ENCODE peak calls at places on chromosomes 4 and X, in nine cellular contexts. One of them, this sample, is unnamed.

GRCh38 chrX:135345328-135345645 is 36.0 kb downstream of the ETDC start:
- DNase-seq in lung: no peak
- DNase-seq in psoas muscle: peak
- DNase-seq in H9: no peak
- DNase-seq in right lobe of liver: peak
- DNase-seq in heart left ventricle: peak
- DNase-seq in GM06990: no peak
- DNase-seq in astrocyte of the spinal cord: peak
- DNase-seq in GM10248: no peak
- DNase-seq in this sample: no peak

GRCh38 chrX:115531818-115532403 is 29.1 kb upstream of the PLS3 start:
- DNase-seq in lung: peak
- DNase-seq in psoas muscle: no peak
- DNase-seq in H9: no peak
- DNase-seq in right lobe of liver: no peak
- DNase-seq in heart left ventricle: no peak
- DNase-seq in GM06990: no peak
- DNase-seq in astrocyte of the spinal cord: peak
- DNase-seq in GM10248: no peak
- DNase-seq in this sample: no peak

GRCh38 chr4:41257257-41257900 is 651 bp downstream of the UCHL1 start:
- DNase-seq in lung: peak
- DNase-seq in psoas muscle: peak
- DNase-seq in H9: peak
- DNase-seq in right lobe of liver: peak
- DNase-seq in heart left ventricle: peak
- DNase-seq in GM06990: peak
- DNase-seq in astrocyte of the spinal cord: peak
- DNase-seq in GM10248: peak
- DNase-seq in this sample: peak

GRCh38 chrX:121863976-121864375 is 816.6 kb downstream of the GLUD2 start:
- DNase-seq in lung: no peak
- DNase-seq in psoas muscle: no peak
- DNase-seq in H9: no peak
- DNase-seq in right lobe of liver: no peak
- DNase-seq in heart left ventricle: no peak
- DNase-seq in GM06990: no peak
- DNase-seq in astrocyte of the spinal cord: no peak
- DNase-seq in GM10248: no peak
- DNase-seq in this sample: no peak

GRCh38 chrX:131752493-131753198 is 208.8 kb downstream of the OR13H1 start:
- DNase-seq in lung: peak
- DNase-seq in psoas muscle: peak
- DNase-seq in H9: no peak
- DNase-seq in right lobe of liver: peak
- DNase-seq in heart left ventricle: no peak
- DNase-seq in GM06990: peak
- DNase-seq in astrocyte of the spinal cord: peak
- DNase-seq in GM10248: no peak
- DNase-seq in this sample: no peak

GRCh38 chrX:101348452-101349222 is at the start of gene TIMM8A:
- DNase-seq in lung: peak
- DNase-seq in psoas muscle: peak
- DNase-seq in H9: peak
- DNase-seq in right lobe of liver: peak
- DNase-seq in heart left ventricle: peak
- DNase-seq in GM06990: peak
- DNase-seq in astrocyte of the spinal cord: peak
- DNase-seq in GM10248: peak
- DNase-seq in this sample: peak

GRCh38 chr4:185467991-185468390 is 3.5 kb downstream of the CCDC110 start:
- DNase-seq in lung: no peak
- DNase-seq in psoas muscle: no peak
- DNase-seq in H9: no peak
- DNase-seq in right lobe of liver: no peak
- DNase-seq in heart left ventricle: no peak
- DNase-seq in GM06990: no peak
- DNase-seq in astrocyte of the spinal cord: no peak
- DNase-seq in GM10248: no peak
- DNase-seq in this sample: no peak

GRCh38 chr4:113683143-113683542 is 78.4 kb downstream of the CAMK2D start:
- DNase-seq in lung: no peak
- DNase-seq in psoas muscle: no peak
- DNase-seq in H9: no peak
- DNase-seq in right lobe of liver: no peak
- DNase-seq in heart left ventricle: no peak
- DNase-seq in GM06990: peak
- DNase-seq in astrocyte of the spinal cord: no peak
- DNase-seq in GM10248: peak
- DNase-seq in this sample: peak

GRCh38 chrX:77444075-77444474 is 3.1 kb upstream of the FGF16 start:
- DNase-seq in lung: no peak
- DNase-seq in psoas muscle: no peak
- DNase-seq in H9: no peak
- DNase-seq in right lobe of liver: no peak
- DNase-seq in heart left ventricle: no peak
- DNase-seq in GM06990: no peak
- DNase-seq in astrocyte of the spinal cord: no peak
- DNase-seq in GM10248: no peak
- DNase-seq in this sample: no peak

GRCh38 chr4:15690020-15690809 is 8.6 kb downstream of the FAM200B start:
- DNase-seq in lung: no peak
- DNase-seq in psoas muscle: no peak
- DNase-seq in H9: no peak
- DNase-seq in right lobe of liver: no peak
- DNase-seq in heart left ventricle: no peak
- DNase-seq in GM06990: no peak
- DNase-seq in astrocyte of the spinal cord: peak
- DNase-seq in GM10248: no peak
- DNase-seq in this sample: no peak

GRCh38 chr4:177339794-177340374 is 30.2 kb downstream of the NEIL3 start:
- DNase-seq in lung: no peak
- DNase-seq in psoas muscle: no peak
- DNase-seq in H9: no peak
- DNase-seq in right lobe of liver: no peak
- DNase-seq in heart left ventricle: no peak
- DNase-seq in GM06990: no peak
- DNase-seq in astrocyte of the spinal cord: peak
- DNase-seq in GM10248: peak
- DNase-seq in this sample: peak

GRCh38 chrX:124033821-124034220 is 72.3 kb downstream of the STAG2 start:
- DNase-seq in lung: no peak
- DNase-seq in psoas muscle: no peak
- DNase-seq in H9: no peak
- DNase-seq in right lobe of liver: no peak
- DNase-seq in heart left ventricle: no peak
- DNase-seq in GM06990: no peak
- DNase-seq in astrocyte of the spinal cord: peak
- DNase-seq in GM10248: no peak
- DNase-seq in this sample: no peak

GRCh38 chr4:87251104-87251503 is 30.7 kb upstream of the KLHL8 start:
- DNase-seq in lung: no peak
- DNase-seq in psoas muscle: no peak
- DNase-seq in H9: no peak
- DNase-seq in right lobe of liver: peak
- DNase-seq in heart left ventricle: no peak
- DNase-seq in GM06990: no peak
- DNase-seq in astrocyte of the spinal cord: peak
- DNase-seq in GM10248: no peak
- DNase-seq in this sample: no peak

GRCh38 chr4:181959121-181959520 is 284.1 kb upstream of the TENM3 start:
- DNase-seq in lung: no peak
- DNase-seq in psoas muscle: no peak
- DNase-seq in H9: no peak
- DNase-seq in right lobe of liver: no peak
- DNase-seq in heart left ventricle: no peak
- DNase-seq in GM06990: no peak
- DNase-seq in astrocyte of the spinal cord: peak
- DNase-seq in GM10248: no peak
- DNase-seq in this sample: no peak

GRCh38 chrX:135112096-135112729 is 8.1 kb downstream of the ETDB start:
- DNase-seq in lung: no peak
- DNase-seq in psoas muscle: no peak
- DNase-seq in H9: peak
- DNase-seq in right lobe of liver: no peak
- DNase-seq in heart left ventricle: no peak
- DNase-seq in GM06990: peak
- DNase-seq in astrocyte of the spinal cord: peak
- DNase-seq in GM10248: no peak
- DNase-seq in this sample: no peak

GRCh38 chr4:158599150-158599549 is 72.5 kb downstream of the C4orf46 start:
- DNase-seq in lung: no peak
- DNase-seq in psoas muscle: no peak
- DNase-seq in H9: no peak
- DNase-seq in right lobe of liver: no peak
- DNase-seq in heart left ventricle: no peak
- DNase-seq in GM06990: no peak
- DNase-seq in astrocyte of the spinal cord: no peak
- DNase-seq in GM10248: no peak
- DNase-seq in this sample: no peak

GRCh38 chr4:84966382-84967291 is at the start of gene WDFY3:
- DNase-seq in lung: peak
- DNase-seq in psoas muscle: peak
- DNase-seq in H9: peak
- DNase-seq in right lobe of liver: peak
- DNase-seq in heart left ventricle: peak
- DNase-seq in GM06990: no peak
- DNase-seq in astrocyte of the spinal cord: peak
- DNase-seq in GM10248: peak
- DNase-seq in this sample: peak
- TF ChIP-seq CTCF in lung: no peak
- TF ChIP-seq CTCF in psoas muscle: no peak
- TF ChIP-seq CTCF in H9: no peak
- TF ChIP-seq CTCF in right lobe of liver: no peak
- TF ChIP-seq CTCF in heart left ventricle: no peak
- TF ChIP-seq CTCF in GM06990: no peak
- TF ChIP-seq CTCF in astrocyte of the spinal cord: peak
- TF ChIP-seq CTCF in GM10248: no peak
- TF ChIP-seq CTCF in this sample: no peak

DNA sequence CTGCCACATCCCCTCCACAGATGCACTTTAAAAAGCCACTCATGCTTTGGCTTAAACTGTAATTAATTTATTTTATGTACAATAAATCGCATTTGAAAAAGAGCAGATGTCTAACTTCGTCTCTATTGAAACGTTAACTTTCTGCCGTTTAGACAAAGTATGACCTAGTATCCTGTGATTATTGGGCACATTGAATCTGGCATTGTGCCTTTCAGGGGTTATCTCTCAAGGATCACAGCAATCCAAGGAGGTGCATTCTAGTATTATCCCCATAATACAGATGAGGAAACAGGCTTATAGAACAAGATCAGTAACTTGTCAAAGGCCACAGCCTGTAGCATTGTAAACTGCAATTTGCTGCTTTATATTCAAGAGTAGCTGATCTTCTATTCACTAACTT is 4.6 kb downstream of the RASL11B start:
- DNase-seq in lung: no peak
- DNase-seq in psoas muscle: no peak
- DNase-seq in H9: no peak
- DNase-seq in right lobe of liver: no peak
- DNase-seq in heart left ventricle: no peak
- DNase-seq in GM06990: no peak
- DNase-seq in astrocyte of the spinal cord: no peak
- DNase-seq in GM10248: no peak
- DNase-seq in this sample: no peak
- TF ChIP-seq CTCF in lung: no peak
- TF ChIP-seq CTCF in psoas muscle: no peak
- TF ChIP-seq CTCF in H9: no peak
- TF ChIP-seq CTCF in right lobe of liver: no peak
- TF ChIP-seq CTCF in heart left ventricle: no peak
- TF ChIP-seq CTCF in GM06990: no peak
- TF ChIP-seq CTCF in astrocyte of the spinal cord: no peak
- TF ChIP-seq CTCF in GM10248: no peak
- TF ChIP-seq CTCF in this sample: no peak

GRCh38 chr4:8405516-8405875 is 35.0 kb downstream of the ACOX3 start:
- DNase-seq in lung: no peak
- DNase-seq in psoas muscle: no peak
- DNase-seq in H9: no peak
- DNase-seq in right lobe of liver: no peak
- DNase-seq in heart left ventricle: no peak
- DNase-seq in GM06990: no peak
- DNase-seq in astrocyte of the spinal cord: no peak
- DNase-seq in GM10248: no peak
- DNase-seq in this sample: no peak

GRCh38 chr4:8409271-8410065 is 31.1 kb downstream of the ACOX3 start:
- DNase-seq in lung: no peak
- DNase-seq in psoas muscle: no peak
- DNase-seq in H9: no peak
- DNase-seq in right lobe of liver: peak
- DNase-seq in heart left ventricle: peak
- DNase-seq in GM06990: no peak
- DNase-seq in astrocyte of the spinal cord: peak
- DNase-seq in GM10248: no peak
- DNase-seq in this sample: no peak

GRCh38 chr4:8404791-8405515 is 35.6 kb downstream of the ACOX3 start:
- DNase-seq in lung: no peak
- DNase-seq in psoas muscle: no peak
- DNase-seq in H9: no peak
- DNase-seq in right lobe of liver: no peak
- DNase-seq in heart left ventricle: no peak
- DNase-seq in GM06990: no peak
- DNase-seq in astrocyte of the spinal cord: no peak
- DNase-seq in GM10248: no peak
- DNase-seq in this sample: no peak

GRCh38 chr4:8407756-8408155 is 32.8 kb downstream of the ACOX3 start:
- DNase-seq in lung: no peak
- DNase-seq in psoas muscle: no peak
- DNase-seq in H9: no peak
- DNase-seq in right lobe of liver: no peak
- DNase-seq in heart left ventricle: no peak
- DNase-seq in GM06990: no peak
- DNase-seq in astrocyte of the spinal cord: no peak
- DNase-seq in GM10248: no peak
- DNase-seq in this sample: no peak

DNA sequence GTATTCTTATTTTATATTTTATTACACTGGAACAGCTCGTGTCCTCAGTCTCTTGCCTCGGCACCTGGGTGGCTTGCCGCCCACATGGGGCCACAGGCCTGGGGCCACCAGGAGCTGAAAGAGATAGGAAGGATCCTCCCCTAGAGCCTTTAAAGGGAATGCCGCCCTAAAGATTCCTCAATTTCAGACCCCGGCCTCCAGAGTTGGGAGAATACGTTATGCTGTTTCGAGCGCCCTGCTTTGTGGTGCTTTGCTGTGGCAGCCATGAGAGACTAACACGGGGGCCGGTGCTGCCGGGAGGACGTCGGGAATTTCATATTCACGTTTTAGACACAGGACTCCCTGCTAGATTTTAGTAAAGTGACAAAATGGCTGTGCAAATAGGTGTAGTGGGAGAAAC is 33.2 kb downstream of the ACOX3 start:
- DNase-seq in lung: no peak
- DNase-seq in psoas muscle: no peak
- DNase-seq in H9: no peak
- DNase-seq in right lobe of liver: no peak
- DNase-seq in heart left ventricle: no peak
- DNase-seq in GM06990: no peak
- DNase-seq in astrocyte of the spinal cord: no peak
- DNase-seq in GM10248: no peak
- DNase-seq in this sample: no peak
- TF ChIP-seq CTCF in lung: no peak
- TF ChIP-seq CTCF in psoas muscle: no peak
- TF ChIP-seq CTCF in H9: no peak
- TF ChIP-seq CTCF in right lobe of liver: no peak
- TF ChIP-seq CTCF in heart left ventricle: no peak
- TF ChIP-seq CTCF in GM06990: no peak
- TF ChIP-seq CTCF in astrocyte of the spinal cord: no peak
- TF ChIP-seq CTCF in GM10248: no peak
- TF ChIP-seq CTCF in this sample: no peak

GRCh38 chr4:122827258-122827887 is 742 bp downstream of the FGF2 start:
- DNase-seq in lung: no peak
- DNase-seq in psoas muscle: peak
- DNase-seq in H9: no peak
- DNase-seq in right lobe of liver: peak
- DNase-seq in heart left ventricle: peak
- DNase-seq in GM06990: peak
- DNase-seq in astrocyte of the spinal cord: peak
- DNase-seq in GM10248: peak
- DNase-seq in this sample: peak
- TF ChIP-seq CTCF in lung: no peak
- TF ChIP-seq CTCF in psoas muscle: no peak
- TF ChIP-seq CTCF in H9: no peak
- TF ChIP-seq CTCF in right lobe of liver: no peak
- TF ChIP-seq CTCF in heart left ventricle: no peak
- TF ChIP-seq CTCF in GM06990: peak
- TF ChIP-seq CTCF in astrocyte of the spinal cord: peak
- TF ChIP-seq CTCF in GM10248: no peak
- TF ChIP-seq CTCF in this sample: no peak